ENCODE peak calls at places on chromosomes 13 and 19, in eight cellular contexts. T is left cardiac atrium, A is BE2C, C is AG08396, B is T-cell, L is MM.1S, P is posterior cingulate gyrus, K is dorsolateral prefrontal cortex. G is an unnamed sample.

GRCh38 chr13:109735567-109735966 is 50.8 kb downstream of the IRS2 start:
- DNase-seq in T (no peak), A (no peak), C (no peak), B (no peak), L (no peak), P (no peak), K (no peak), G (no peak)

GRCh38 chr19:1373534-1374249 is 10.0 kb upstream of the NDUFS7 start:
- DNase-seq in T (peak), A (peak), C (peak), B (no peak), L (no peak), P (peak), K (peak), G (peak)

GRCh38 chr19:47779524-47780214 is 1.2 kb downstream of the SELENOW start:
- DNase-seq in T (peak), A (peak), C (peak), B (no peak), L (no peak), P (peak), K (no peak), G (peak)

GRCh38 chr19:46529622-46530451 is 34.2 kb upstream of the PNMA8B start:
- DNase-seq in T (peak), A (peak), C (peak), B (peak), L (peak), P (peak), K (peak), G (peak)

GRCh38 chr19:39444598-39445257 is 654 bp upstream of the SUPT5H start:
- DNase-seq in T (no peak), A (no peak), C (no peak), B (no peak), L (peak), P (no peak), K (no peak), G (no peak)

GRCh38 chr13:33676700-33677048 is 141.3 kb upstream of the RFC3 start:
- DNase-seq in T (peak), A (peak), C (peak), B (no peak), L (no peak), P (no peak), K (no peak), G (peak)

GRCh38 chr13:40120288-40120687 is 464.8 kb downstream of the COG6 start:
- DNase-seq in T (no peak), A (no peak), C (no peak), B (no peak), L (no peak), P (no peak), K (no peak), G (no peak)

GRCh38 chr13:109376936-109377335 is 409.4 kb downstream of the IRS2 start:
- DNase-seq in T (no peak), A (no peak), C (no peak), B (no peak), L (no peak), P (no peak), K (no peak), G (no peak)

GRCh38 chr19:18746393-18747167 is 44.5 kb downstream of the COMP start:
- DNase-seq in T (no peak), A (no peak), C (no peak), B (no peak), L (no peak), P (no peak), K (no peak), G (no peak)

GRCh38 chr13:67549331-67549730 is 319.2 kb upstream of the PCDH9 start:
- DNase-seq in T (no peak), A (no peak), C (no peak), B (no peak), L (no peak), P (no peak), K (no peak), G (no peak)

GRCh38 chr13:39856714-39857113 is 201.3 kb downstream of the COG6 start:
- DNase-seq in T (no peak), A (no peak), C (no peak), B (no peak), L (no peak), P (peak), K (no peak), G (no peak)

GRCh38 chr19:30153326-30154210 is 211.5 kb downstream of the URI1 start:
- DNase-seq in T (no peak), A (peak), C (no peak), B (no peak), L (no peak), P (no peak), K (no peak), G (no peak)

GRCh38 chr19:17909017-17909732 is 23.6 kb upstream of the CCDC124 start:
- DNase-seq in T (no peak), A (no peak), C (no peak), B (no peak), L (no peak), P (no peak), K (no peak), G (no peak)

GRCh38 chr13:27336005-27336673 is 65.5 kb downstream of the RASL11A start:
- DNase-seq in T (no peak), A (no peak), C (no peak), B (no peak), L (no peak), P (no peak), K (no peak), G (no peak)

GRCh38 chr13:108955741-108956140 is 326.3 kb downstream of the MYO16 start:
- DNase-seq in T (no peak), A (no peak), C (no peak), B (no peak), L (no peak), P (no peak), K (no peak), G (no peak)

GRCh38 chr13:110605132-110605531 is 10.2 kb upstream of the NAXD start:
- DNase-seq in T (no peak), A (no peak), C (no peak), B (no peak), L (no peak), P (no peak), K (no peak), G (no peak)

GRCh38 chr13:46804391-46804815 is 7.4 kb upstream of the ESD start:
- DNase-seq in T (no peak), A (no peak), C (peak), B (no peak), L (no peak), P (no peak), K (no peak), G (no peak)

GRCh38 chr13:111253334-111253872 is 67.0 kb upstream of the TEX29 start:
- DNase-seq in T (no peak), A (no peak), C (no peak), B (no peak), L (no peak), P (no peak), K (no peak), G (no peak)

GRCh38 chr13:101085551-101085950 is 330.8 kb downstream of the NALCN start:
- DNase-seq in T (no peak), A (no peak), C (no peak), B (no peak), L (no peak), P (no peak), K (no peak), G (no peak)

GRCh38 chr19:13834308-13834790 is 39.1 kb downstream of the ZSWIM4 start:
- DNase-seq in T (no peak), A (no peak), C (peak), B (no peak), L (no peak), P (no peak), K (no peak), G (no peak)

GRCh38 chr19:19342086-19343015 is 21.7 kb downstream of the MAU2 start:
- DNase-seq in T (peak), A (peak), C (peak), B (no peak), L (peak), P (peak), K (peak), G (peak)

GRCh38 chr13:63167699-63168337 is 1752.2 kb upstream of the PCDH20 start:
- DNase-seq in T (no peak), A (no peak), C (no peak), B (no peak), L (no peak), P (no peak), K (no peak), G (no peak)